ENCODE peak calls at places on chromosomes 11 and 22, in five cellular contexts. One of them, this sample, is unnamed.

GRCh38 chr11:9906043-9906791 is 242.3 kb downstream of the SWAP70 start:
- DNase-seq in prostate gland: peak; percentile 20
- DNase-seq in type B pancreatic cell: no peak
- DNase-seq in HCT116: peak; percentile 67
- DNase-seq in GM23338: peak; percentile 86
- DNase-seq in this sample: no peak

GRCh38 chr11:122751298-122752070 is 86.8 kb upstream of the CRTAM start:
- DNase-seq in type B pancreatic cell: no peak
- DNase-seq in GM23338: no peak
- DNase-seq in HCT116: no peak
- DNase-seq in prostate gland: no peak
- DNase-seq in this sample: no peak

GRCh38 chr11:125211191-125211953 is 46.8 kb downstream of the PKNOX2 start:
- DNase-seq in prostate gland: peak; percentile 8
- DNase-seq in GM23338: peak; percentile 23
- DNase-seq in type B pancreatic cell: no peak
- DNase-seq in HCT116: no peak
- DNase-seq in this sample: no peak

GRCh38 chr11:20873054-20873453 is 203.7 kb downstream of the NELL1 start:
- DNase-seq in prostate gland: peak; percentile 24
- DNase-seq in type B pancreatic cell: no peak
- DNase-seq in HCT116: no peak
- DNase-seq in GM23338: peak; percentile 93
- DNase-seq in this sample: no peak

GRCh38 chr22:48651036-48651890 is 1176.4 kb downstream of the BRD1 start:
- DNase-seq in GM23338: no peak
- DNase-seq in HCT116: peak; percentile 2
- DNase-seq in prostate gland: no peak
- DNase-seq in type B pancreatic cell: no peak
- DNase-seq in this sample: no peak

GRCh38 chr11:123020968-123021367 is 39.3 kb upstream of the BSX start:
- DNase-seq in HCT116: peak; percentile 33
- DNase-seq in GM23338: peak; percentile 88
- DNase-seq in prostate gland: no peak
- DNase-seq in type B pancreatic cell: no peak
- DNase-seq in this sample: no peak

GRCh38 chr11:72700026-72700610 is 25.9 kb upstream of the PDE2A start:
- DNase-seq in type B pancreatic cell: no peak
- DNase-seq in GM23338: no peak
- DNase-seq in prostate gland: no peak
- DNase-seq in HCT116: no peak
- DNase-seq in this sample: no peak

GRCh38 chr11:108743851-108744250 is 79.0 kb downstream of the DDX10 start:
- DNase-seq in prostate gland: no peak
- DNase-seq in HCT116: no peak
- DNase-seq in GM23338: no peak
- DNase-seq in type B pancreatic cell: no peak
- DNase-seq in this sample: no peak

GRCh38 chr11:122044086-122044485 is 71.9 kb downstream of the BLID start:
- DNase-seq in type B pancreatic cell: no peak
- DNase-seq in prostate gland: no peak
- DNase-seq in GM23338: no peak
- DNase-seq in HCT116: no peak
- DNase-seq in this sample: no peak

GRCh38 chr11:58900479-58901420 is 38.5 kb upstream of the GLYATL1 start:
- DNase-seq in GM23338: peak; percentile 96
- DNase-seq in type B pancreatic cell: no peak
- DNase-seq in prostate gland: peak; percentile 70
- DNase-seq in HCT116: peak; percentile 80
- DNase-seq in this sample: no peak

GRCh38 chr11:95067828-95068244 is 1.1 kb downstream of the SRSF8 start:
- DNase-seq in type B pancreatic cell: no peak
- DNase-seq in GM23338: no peak
- DNase-seq in prostate gland: no peak
- DNase-seq in HCT116: no peak
- DNase-seq in this sample: no peak

GRCh38 chr11:114348200-114349191 is 51.8 kb downstream of the C11orf71 start:
- DNase-seq in GM23338: peak; percentile 87
- DNase-seq in prostate gland: peak; percentile 70
- DNase-seq in type B pancreatic cell: no peak
- DNase-seq in HCT116: peak; percentile 51
- DNase-seq in this sample: no peak

GRCh38 chr11:8291421-8292350 is 28.0 kb upstream of the LMO1 start:
- DNase-seq in prostate gland: no peak
- DNase-seq in GM23338: no peak
- DNase-seq in type B pancreatic cell: peak; percentile 58
- DNase-seq in HCT116: no peak
- DNase-seq in this sample: no peak

GRCh38 chr11:110200241-110200640 is 96.2 kb downstream of the RDX start:
- DNase-seq in GM23338: peak; percentile 33
- DNase-seq in HCT116: no peak
- DNase-seq in type B pancreatic cell: no peak
- DNase-seq in prostate gland: no peak
- DNase-seq in this sample: no peak

GRCh38 chr11:71551711-71552110 is 3.5 kb downstream of the KRTAP5-9 start:
- DNase-seq in type B pancreatic cell: no peak
- DNase-seq in GM23338: no peak
- DNase-seq in HCT116: no peak
- DNase-seq in prostate gland: no peak
- DNase-seq in this sample: no peak

GRCh38 chr11:44927174-44927661 is 23.5 kb downstream of the TP53I11 start:
- DNase-seq in type B pancreatic cell: peak; percentile 81
- DNase-seq in GM23338: peak; percentile 96
- DNase-seq in HCT116: peak; percentile 42
- DNase-seq in prostate gland: peak; percentile 60
- DNase-seq in this sample: no peak

GRCh38 chr11:36195496-36196346 is 93.5 kb downstream of the COMMD9 start:
- DNase-seq in type B pancreatic cell: no peak
- DNase-seq in HCT116: no peak
- DNase-seq in prostate gland: no peak
- DNase-seq in GM23338: no peak
- DNase-seq in this sample: no peak

GRCh38 chr11:3183523-3183922 is 18.4 kb upstream of the OSBPL5 start:
- DNase-seq in type B pancreatic cell: no peak
- DNase-seq in GM23338: no peak
- DNase-seq in HCT116: no peak
- DNase-seq in prostate gland: no peak
- DNase-seq in this sample: no peak

GRCh38 chr11:41377709-41378394 is 81.6 kb downstream of the LRRC4C start:
- DNase-seq in HCT116: no peak
- DNase-seq in GM23338: no peak
- DNase-seq in prostate gland: no peak
- DNase-seq in type B pancreatic cell: no peak
- DNase-seq in this sample: no peak

GRCh38 chr11:26187639-26188038 is 144.3 kb upstream of the ANO3 start:
- DNase-seq in type B pancreatic cell: no peak
- DNase-seq in GM23338: no peak
- DNase-seq in HCT116: no peak
- DNase-seq in prostate gland: no peak
- DNase-seq in this sample: no peak

DNA sequence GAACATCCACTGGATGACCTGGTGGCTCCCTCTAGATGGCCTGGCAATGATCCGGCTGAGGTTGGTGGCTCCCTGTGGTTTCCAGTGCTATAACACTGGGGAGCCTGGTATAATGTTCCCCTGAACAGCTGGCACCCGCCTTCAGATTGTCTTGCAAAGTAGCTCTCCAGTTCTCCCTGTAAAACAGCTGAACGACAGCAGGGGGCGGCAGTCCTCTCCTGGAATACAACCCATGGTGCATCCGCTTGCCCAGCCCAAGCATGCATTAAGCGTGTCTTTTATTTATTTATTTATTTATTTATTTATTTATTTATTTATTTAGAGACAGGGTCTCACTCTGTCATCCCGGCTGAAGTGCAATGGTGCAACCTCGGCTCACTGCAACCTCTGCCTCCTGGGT is 258.9 kb downstream of the BUD13 start:
- DNase-seq in GM23338: peak; percentile 83
- DNase-seq in prostate gland: no peak
- DNase-seq in type B pancreatic cell: peak; percentile 44
- DNase-seq in HCT116: peak; percentile 46
- DNase-seq in this sample: no peak
- TF ChIP-seq CTCF in GM23338: peak; percentile 82
- TF ChIP-seq CTCF in prostate gland: no peak
- TF ChIP-seq CTCF in type B pancreatic cell: peak; percentile 63
- TF ChIP-seq CTCF in HCT116: peak; percentile 56
- TF ChIP-seq CTCF in this sample: peak; percentile 33

GRCh38 chr11:117766576-117766975 is 30.4 kb downstream of the DSCAML1 start:
- DNase-seq in type B pancreatic cell: no peak
- DNase-seq in GM23338: no peak
- DNase-seq in HCT116: no peak
- DNase-seq in prostate gland: no peak
- DNase-seq in this sample: no peak
- TF ChIP-seq CTCF in type B pancreatic cell: no peak
- TF ChIP-seq CTCF in GM23338: no peak
- TF ChIP-seq CTCF in HCT116: no peak
- TF ChIP-seq CTCF in prostate gland: no peak
- TF ChIP-seq CTCF in this sample: no peak

DNA sequence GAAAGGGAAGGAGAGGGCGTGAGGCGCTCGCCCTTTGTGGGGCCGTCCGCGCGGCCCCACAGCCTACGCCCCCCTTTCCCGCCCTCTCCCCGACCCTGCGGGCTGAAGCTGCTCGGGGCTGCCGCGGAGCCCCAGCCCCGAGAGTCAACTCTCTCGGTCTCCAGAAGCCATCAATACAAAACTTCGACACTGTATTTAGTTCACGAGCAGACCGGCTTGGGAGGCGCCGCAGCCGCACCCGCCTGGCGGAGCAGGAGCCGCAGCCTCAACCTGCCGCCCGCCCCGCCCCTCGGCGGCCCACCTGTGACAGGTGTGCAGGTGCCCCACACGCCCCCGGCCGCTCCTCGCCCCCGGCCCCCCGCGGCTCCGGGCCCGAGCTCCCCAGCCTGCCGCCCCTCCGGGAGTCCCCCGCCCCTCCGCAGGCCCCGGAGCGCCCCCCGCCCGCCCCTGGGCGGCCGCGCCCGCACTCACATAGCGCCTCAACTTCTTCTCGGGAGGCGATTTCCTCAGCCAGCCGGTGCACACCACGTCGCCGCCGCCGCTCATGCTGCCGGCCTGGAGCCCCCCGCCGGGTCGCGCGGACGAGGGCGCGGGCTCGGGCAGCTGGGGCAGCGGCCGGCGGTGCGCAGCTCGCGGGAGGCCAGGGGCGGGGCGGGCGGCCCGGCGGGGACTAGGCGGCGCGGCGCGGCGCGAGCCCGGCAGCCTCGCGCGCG is at the start of gene GAB2:
- DNase-seq in GM23338: no peak
- DNase-seq in type B pancreatic cell: no peak
- DNase-seq in prostate gland: no peak
- DNase-seq in HCT116: no peak
- DNase-seq in this sample: no peak
- TF ChIP-seq CTCF in GM23338: no peak
- TF ChIP-seq CTCF in type B pancreatic cell: peak; percentile 19
- TF ChIP-seq CTCF in prostate gland: no peak
- TF ChIP-seq CTCF in HCT116: no peak
- TF ChIP-seq CTCF in this sample: peak; percentile 33

DNA sequence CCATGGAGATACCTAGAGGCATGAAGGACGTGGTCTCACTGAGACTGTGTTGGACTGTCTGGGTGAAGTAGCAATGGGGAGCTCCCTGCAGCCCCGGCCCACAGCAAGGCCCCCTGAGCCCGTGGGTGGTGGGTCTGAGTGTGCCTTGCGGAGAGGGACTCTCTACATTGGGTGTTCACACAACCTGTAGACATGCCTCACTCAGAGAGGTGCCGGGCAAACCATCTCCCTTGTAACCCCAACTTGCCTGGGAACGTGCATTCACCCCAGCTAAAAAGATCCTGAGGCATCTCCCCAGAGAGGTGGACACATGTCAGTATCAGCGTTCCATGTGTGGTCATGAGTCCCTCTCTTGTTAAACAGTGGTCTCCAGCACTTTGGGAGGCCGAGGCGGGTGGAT is 2.1 kb downstream of the VPREB1 start:
- DNase-seq in type B pancreatic cell: no peak
- DNase-seq in GM23338: no peak
- DNase-seq in HCT116: no peak
- DNase-seq in prostate gland: no peak
- DNase-seq in this sample: no peak
- TF ChIP-seq CTCF in type B pancreatic cell: no peak
- TF ChIP-seq CTCF in GM23338: no peak
- TF ChIP-seq CTCF in HCT116: no peak
- TF ChIP-seq CTCF in prostate gland: no peak
- TF ChIP-seq CTCF in this sample: no peak

DNA sequence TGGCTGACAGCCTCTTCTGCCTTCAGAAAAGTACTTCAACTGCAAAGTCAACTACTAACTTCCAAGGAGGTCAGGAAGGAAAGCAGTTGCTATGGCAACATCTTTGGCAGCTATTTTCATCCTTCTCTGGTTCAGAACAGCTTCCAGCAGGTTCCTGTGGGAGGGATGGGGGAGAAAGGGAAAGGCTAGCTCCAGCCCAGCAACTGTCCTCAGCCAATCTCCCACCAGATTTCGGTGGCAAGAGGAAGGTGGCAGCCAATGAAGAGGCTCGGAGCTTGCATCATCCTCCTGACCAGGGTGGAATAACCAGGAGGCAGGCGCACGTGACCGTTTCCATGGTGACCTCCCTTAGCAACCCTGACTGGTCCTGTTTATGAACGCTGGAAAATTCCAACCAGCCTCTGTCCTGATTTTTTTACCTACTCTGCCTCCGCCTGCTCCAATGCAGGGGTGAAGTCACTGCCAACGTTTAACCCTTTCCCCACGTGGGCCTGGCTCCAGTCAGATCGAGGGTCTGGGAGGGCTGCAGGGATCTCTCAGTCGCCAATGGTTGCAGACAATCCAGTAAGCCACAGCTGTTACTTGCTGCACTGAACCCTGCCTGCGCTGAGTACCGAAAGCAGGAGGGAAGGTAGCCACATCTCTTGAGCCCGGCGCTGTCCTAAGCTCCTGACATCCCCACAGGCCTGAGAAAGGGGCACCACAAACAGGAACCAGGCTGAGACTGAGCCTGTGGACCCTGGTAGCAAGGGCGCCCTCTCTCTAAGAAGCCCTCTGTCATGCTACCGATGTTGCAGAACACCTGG is 11.2 kb upstream of the MALAT1 start:
- DNase-seq in type B pancreatic cell: peak; percentile 95
- DNase-seq in HCT116: peak; percentile 99
- DNase-seq in prostate gland: peak; percentile 99
- DNase-seq in GM23338: peak; percentile 100
- DNase-seq in this sample: peak; percentile 99
- TF ChIP-seq CTCF in type B pancreatic cell: no peak
- TF ChIP-seq CTCF in HCT116: no peak
- TF ChIP-seq CTCF in prostate gland: no peak
- TF ChIP-seq CTCF in GM23338: peak; percentile 49
- TF ChIP-seq CTCF in this sample: peak; percentile 12